ENCODE peak calls at places on chromosomes 2 and 18, in ten cellular contexts. One of them, this sample, is unnamed.

GRCh38 chr2:17600805-17601204 is 60.3 kb downstream of the VSNL1 start:
- DNase-seq in brain microvascular endothelial cell: no peak
- DNase-seq in activated naive CD4-positive, alpha-beta T cell: no peak
- DNase-seq in substantia nigra: no peak
- DNase-seq in GM19239: no peak
- DNase-seq in amygdala: no peak
- DNase-seq in A549: no peak
- DNase-seq in putamen: no peak
- DNase-seq in stimulated activated CD4-positive, alpha-beta T cell treated with anti-CD3 and anti-CD28 coated beads, Interleukin-2, amount 100 ng/mL, for 48 hours: no peak
- DNase-seq in small intestine: no peak
- DNase-seq in this sample: no peak

GRCh38 chr2:47297767-47298401 is 105.1 kb upstream of the MSH2 start:
- DNase-seq in brain microvascular endothelial cell: no peak
- DNase-seq in small intestine: no peak
- DNase-seq in substantia nigra: no peak
- DNase-seq in activated naive CD4-positive, alpha-beta T cell: no peak
- DNase-seq in amygdala: no peak
- DNase-seq in stimulated activated CD4-positive, alpha-beta T cell treated with anti-CD3 and anti-CD28 coated beads, Interleukin-2, amount 100 ng/mL, for 48 hours: no peak
- DNase-seq in A549: no peak
- DNase-seq in putamen: no peak
- DNase-seq in GM19239: no peak
- DNase-seq in this sample: no peak

GRCh38 chr2:951224-952006 is 766 bp downstream of the SNTG2 start:
- DNase-seq in brain microvascular endothelial cell: no peak
- DNase-seq in putamen: no peak
- DNase-seq in GM19239: no peak
- DNase-seq in activated naive CD4-positive, alpha-beta T cell: no peak
- DNase-seq in stimulated activated CD4-positive, alpha-beta T cell treated with anti-CD3 and anti-CD28 coated beads, Interleukin-2, amount 100 ng/mL, for 48 hours: no peak
- DNase-seq in substantia nigra: no peak
- DNase-seq in amygdala: no peak
- DNase-seq in A549: no peak
- DNase-seq in small intestine: no peak
- DNase-seq in this sample: no peak

GRCh38 chr18:45526120-45526841 is 89.0 kb upstream of the SLC14A2 start:
- DNase-seq in brain microvascular endothelial cell: peak; percentile 27
- DNase-seq in GM19239: no peak
- DNase-seq in amygdala: no peak
- DNase-seq in small intestine: no peak
- DNase-seq in substantia nigra: no peak
- DNase-seq in stimulated activated CD4-positive, alpha-beta T cell treated with anti-CD3 and anti-CD28 coated beads, Interleukin-2, amount 100 ng/mL, for 48 hours: no peak
- DNase-seq in activated naive CD4-positive, alpha-beta T cell: no peak
- DNase-seq in A549: no peak
- DNase-seq in putamen: no peak
- DNase-seq in this sample: no peak

GRCh38 chr2:42937171-42937875 is 144.9 kb upstream of the HAAO start:
- DNase-seq in brain microvascular endothelial cell: no peak
- DNase-seq in stimulated activated CD4-positive, alpha-beta T cell treated with anti-CD3 and anti-CD28 coated beads, Interleukin-2, amount 100 ng/mL, for 48 hours: no peak
- DNase-seq in A549: no peak
- DNase-seq in small intestine: no peak
- DNase-seq in putamen: no peak
- DNase-seq in activated naive CD4-positive, alpha-beta T cell: no peak
- DNase-seq in substantia nigra: no peak
- DNase-seq in amygdala: no peak
- DNase-seq in GM19239: no peak
- DNase-seq in this sample: no peak

GRCh38 chr18:22846088-22846683 is 86.9 kb upstream of the RBBP8 start:
- DNase-seq in small intestine: peak; percentile 47
- DNase-seq in putamen: peak; percentile 1
- DNase-seq in activated naive CD4-positive, alpha-beta T cell: no peak
- DNase-seq in brain microvascular endothelial cell: no peak
- DNase-seq in amygdala: no peak
- DNase-seq in GM19239: no peak
- DNase-seq in stimulated activated CD4-positive, alpha-beta T cell treated with anti-CD3 and anti-CD28 coated beads, Interleukin-2, amount 100 ng/mL, for 48 hours: no peak
- DNase-seq in substantia nigra: no peak
- DNase-seq in A549: peak; percentile 26
- DNase-seq in this sample: no peak

GRCh38 chr18:2909431-2910140 is 62.8 kb downstream of the EMILIN2 start:
- DNase-seq in amygdala: no peak
- DNase-seq in substantia nigra: no peak
- DNase-seq in A549: no peak
- DNase-seq in brain microvascular endothelial cell: no peak
- DNase-seq in GM19239: no peak
- DNase-seq in stimulated activated CD4-positive, alpha-beta T cell treated with anti-CD3 and anti-CD28 coated beads, Interleukin-2, amount 100 ng/mL, for 48 hours: no peak
- DNase-seq in small intestine: no peak
- DNase-seq in activated naive CD4-positive, alpha-beta T cell: no peak
- DNase-seq in putamen: no peak
- DNase-seq in this sample: no peak

GRCh38 chr18:5895886-5896740 is 791 bp upstream of the TMEM200C start:
- DNase-seq in putamen: no peak
- DNase-seq in brain microvascular endothelial cell: no peak
- DNase-seq in A549: no peak
- DNase-seq in small intestine: no peak
- DNase-seq in amygdala: no peak
- DNase-seq in activated naive CD4-positive, alpha-beta T cell: no peak
- DNase-seq in substantia nigra: no peak
- DNase-seq in stimulated activated CD4-positive, alpha-beta T cell treated with anti-CD3 and anti-CD28 coated beads, Interleukin-2, amount 100 ng/mL, for 48 hours: no peak
- DNase-seq in GM19239: no peak
- DNase-seq in this sample: no peak

GRCh38 chr2:28193552-28194383 is 198.9 kb upstream of the FOSL2 start:
- DNase-seq in small intestine: no peak
- DNase-seq in GM19239: no peak
- DNase-seq in putamen: peak; percentile 28
- DNase-seq in stimulated activated CD4-positive, alpha-beta T cell treated with anti-CD3 and anti-CD28 coated beads, Interleukin-2, amount 100 ng/mL, for 48 hours: no peak
- DNase-seq in activated naive CD4-positive, alpha-beta T cell: no peak
- DNase-seq in brain microvascular endothelial cell: no peak
- DNase-seq in substantia nigra: no peak
- DNase-seq in amygdala: no peak
- DNase-seq in A549: no peak
- DNase-seq in this sample: no peak

GRCh38 chr18:13809521-13810252 is 14.3 kb upstream of the MC5R start:
- DNase-seq in putamen: no peak
- DNase-seq in substantia nigra: no peak
- DNase-seq in GM19239: no peak
- DNase-seq in A549: no peak
- DNase-seq in small intestine: peak; percentile 60
- DNase-seq in stimulated activated CD4-positive, alpha-beta T cell treated with anti-CD3 and anti-CD28 coated beads, Interleukin-2, amount 100 ng/mL, for 48 hours: no peak
- DNase-seq in brain microvascular endothelial cell: no peak
- DNase-seq in activated naive CD4-positive, alpha-beta T cell: no peak
- DNase-seq in amygdala: no peak
- DNase-seq in this sample: no peak

GRCh38 chr2:216014986-216015385 is 1.6 kb upstream of the MREG start:
- DNase-seq in small intestine: no peak
- DNase-seq in putamen: no peak
- DNase-seq in substantia nigra: no peak
- DNase-seq in stimulated activated CD4-positive, alpha-beta T cell treated with anti-CD3 and anti-CD28 coated beads, Interleukin-2, amount 100 ng/mL, for 48 hours: no peak
- DNase-seq in activated naive CD4-positive, alpha-beta T cell: no peak
- DNase-seq in amygdala: no peak
- DNase-seq in A549: no peak
- DNase-seq in GM19239: no peak
- DNase-seq in brain microvascular endothelial cell: no peak
- DNase-seq in this sample: no peak

GRCh38 chr2:54486766-54487165 is 30.6 kb downstream of the SPTBN1 start:
- DNase-seq in GM19239: no peak
- DNase-seq in brain microvascular endothelial cell: no peak
- DNase-seq in A549: no peak
- DNase-seq in substantia nigra: no peak
- DNase-seq in activated naive CD4-positive, alpha-beta T cell: no peak
- DNase-seq in putamen: no peak
- DNase-seq in stimulated activated CD4-positive, alpha-beta T cell treated with anti-CD3 and anti-CD28 coated beads, Interleukin-2, amount 100 ng/mL, for 48 hours: no peak
- DNase-seq in amygdala: no peak
- DNase-seq in small intestine: no peak
- DNase-seq in this sample: no peak

This sample was measured in AG09319.